ENCODE peak calls at places on chromosomes 16 and 17, in six cellular contexts. O is naive thymus-derived CD4-positive, alpha-beta T cell; Y is NT2/D1; G is choroid plexus epithelial cell; K is AG04449; T is tibial nerve. D is an unnamed sample.

GRCh38 chr17:37299257-37299985 is 76.4 kb upstream of the C17orf78 start:
- DNase-seq in K (no peak), O (no peak), Y (no peak), T (no peak), G (peak; percentile 51), D (no peak)

GRCh38 chr17:1076299-1076981 is 79.5 kb downstream of the TIMM22 start:
- DNase-seq in Y (no peak), K (no peak), T (no peak), G (no peak), O (no peak), D (no peak)

GRCh38 chr16:2008631-2009301 is 855 bp downstream of the ZNF598 start:
- DNase-seq in Y (no peak), T (no peak), O (no peak), G (peak; percentile 57), K (no peak), D (no peak)

GRCh38 chr17:34177642-34178041 is 77.4 kb upstream of the CCL2 start:
- DNase-seq in K (no peak), O (no peak), T (no peak), Y (no peak), G (peak; percentile 44), D (no peak)

GRCh38 chr17:43360376-43360738 is 38.4 kb upstream of the ARL4D start:
- DNase-seq in G (peak; percentile 91), Y (no peak), O (peak; percentile 86), K (no peak), T (no peak), D (no peak)

GRCh38 chr17:15263206-15263579 is 1.9 kb downstream of the PMP22 start:
- DNase-seq in T (peak; percentile 85), Y (no peak), K (no peak), O (no peak), G (peak; percentile 80), D (peak; percentile 87)

GRCh38 chr17:40648326-40648968 is 829 bp upstream of the SMARCE1 start:
- DNase-seq in K (no peak), G (peak; percentile 15), O (no peak), T (no peak), Y (no peak), D (no peak)

GRCh38 chr16:56257260-56257659 is 66.0 kb downstream of the GNAO1 start:
- DNase-seq in G (no peak), K (no peak), T (peak; percentile 47), O (no peak), Y (no peak), D (no peak)

GRCh38 chr17:75565066-75565465 is 22.5 kb upstream of the MYO15B start:
- DNase-seq in G (peak; percentile 20), K (no peak), T (no peak), Y (no peak), O (no peak), D (no peak)

GRCh38 chr16:79096246-79096645 is 504.3 kb downstream of the MAF start:
- DNase-seq in K (no peak), O (no peak), G (no peak), T (no peak), Y (no peak), D (no peak)

GRCh38 chr16:79839851-79840321 is 239.3 kb upstream of the MAF start:
- DNase-seq in G (no peak), K (no peak), O (no peak), T (no peak), Y (no peak), D (no peak)

GRCh38 chr17:46060461-46060860 is 61.4 kb downstream of the STH start:
- DNase-seq in T (no peak), Y (no peak), G (no peak), K (no peak), O (no peak), D (no peak)

GRCh38 chr17:42848093-42848492 is 2.9 kb upstream of the AOC3 start:
- DNase-seq in T (no peak), K (no peak), G (no peak), O (no peak), Y (no peak), D (no peak)

GRCh38 chr17:28551421-28552186 is 820 bp downstream of the UNC119 start:
- DNase-seq in T (no peak), K (no peak), G (peak; percentile 25), O (no peak), Y (no peak), D (peak; percentile 21)

GRCh38 chr17:19016297-19016696 is 11.7 kb upstream of the FAM83G start:
- DNase-seq in T (no peak), O (no peak), K (no peak), G (no peak), Y (no peak), D (no peak)

GRCh38 chr17:5821813-5822212 is 237.5 kb upstream of the NLRP1 start:
- DNase-seq in K (no peak), O (no peak), G (no peak), T (no peak), Y (no peak), D (no peak)

GRCh38 chr16:15807603-15808009 is 49.2 kb downstream of the MYH11 start:
- DNase-seq in G (peak; percentile 76), Y (no peak), K (no peak), T (no peak), O (no peak), D (no peak)

GRCh38 chr17:27038676-27039075 is 255.2 kb upstream of the WSB1 start:
- DNase-seq in K (no peak), T (no peak), G (no peak), Y (peak; percentile 23), O (no peak), D (no peak)

GRCh38 chr17:550041-550398 is 164.6 kb downstream of the VPS53 start:
- DNase-seq in K (no peak), T (no peak), O (no peak), Y (no peak), G (no peak), D (no peak)

GRCh38 chr16:11783319-11784047 is 13.6 kb downstream of the ZC3H7A start:
- DNase-seq in Y (no peak), K (no peak), G (peak; percentile 84), O (peak; percentile 89), T (no peak), D (peak; percentile 78)

GRCh38 chr17:77325826-77326581 is 185.2 kb downstream of the SEC14L1 start:
- DNase-seq in O (peak; percentile 35), Y (no peak), G (peak; percentile 64), K (no peak), T (peak; percentile 14), D (peak; percentile 44)

GRCh38 chr16:71364306-71364705 is 5.8 kb downstream of the CALB2 start:
- DNase-seq in G (no peak), O (no peak), Y (no peak), K (no peak), T (no peak), D (no peak)

GRCh38 chr17:60887607-60888028 is 210.0 kb downstream of the BCAS3 start:
- DNase-seq in T (no peak), Y (no peak), K (no peak), G (no peak), O (no peak), D (no peak)
- H3K4me3 ChIP-seq in T (no peak overlapping the region), Y (peak overlapping the region; percentile 34), K (no peak overlapping the region), G (no peak overlapping the region), O (no peak overlapping the region), D (no peak overlapping the region)

GRCh38 chr17:44757918-44758413 is 822 bp upstream of the ADAM11 start:
- DNase-seq in T (no peak), G (no peak), O (no peak), K (no peak), Y (no peak), D (no peak)
- H3K4me3 ChIP-seq in T (no peak overlapping the region), G (no peak overlapping the region), O (no peak overlapping the region), K (no peak overlapping the region), Y (no peak overlapping the region), D (no peak overlapping the region)

GRCh38 chr17:71396711-71397110 is 724.1 kb upstream of the SOX9 start:
- DNase-seq in Y (no peak), G (no peak), K (no peak), T (no peak), O (no peak), D (no peak)
- H3K4me3 ChIP-seq in Y (no peak overlapping the region), G (no peak overlapping the region), K (no peak overlapping the region), T (no peak overlapping the region), O (no peak overlapping the region), D (no peak overlapping the region)

GRCh38 chr16:29662000-29662728 is 883 bp upstream of the SPN start:
- DNase-seq in T (no peak), G (no peak), K (no peak), O (no peak), Y (no peak), D (no peak)

GRCh38 chr16:29663829-29664132 is 734 bp downstream of the SPN start:
- DNase-seq in Y (no peak), G (no peak), O (peak; percentile 41), T (no peak), K (no peak), D (no peak)

GRCh38 chr16:29662729-29663019 is 373 bp upstream of the SPN start:
- DNase-seq in K (no peak), Y (no peak), T (no peak), O (peak; percentile 42), G (no peak), D (no peak)

GRCh38 chr16:29664133-29664912 is 1.3 kb downstream of the SPN start:
- DNase-seq in O (peak; percentile 54), Y (no peak), T (no peak), G (no peak), K (no peak), D (no peak)

DNA sequence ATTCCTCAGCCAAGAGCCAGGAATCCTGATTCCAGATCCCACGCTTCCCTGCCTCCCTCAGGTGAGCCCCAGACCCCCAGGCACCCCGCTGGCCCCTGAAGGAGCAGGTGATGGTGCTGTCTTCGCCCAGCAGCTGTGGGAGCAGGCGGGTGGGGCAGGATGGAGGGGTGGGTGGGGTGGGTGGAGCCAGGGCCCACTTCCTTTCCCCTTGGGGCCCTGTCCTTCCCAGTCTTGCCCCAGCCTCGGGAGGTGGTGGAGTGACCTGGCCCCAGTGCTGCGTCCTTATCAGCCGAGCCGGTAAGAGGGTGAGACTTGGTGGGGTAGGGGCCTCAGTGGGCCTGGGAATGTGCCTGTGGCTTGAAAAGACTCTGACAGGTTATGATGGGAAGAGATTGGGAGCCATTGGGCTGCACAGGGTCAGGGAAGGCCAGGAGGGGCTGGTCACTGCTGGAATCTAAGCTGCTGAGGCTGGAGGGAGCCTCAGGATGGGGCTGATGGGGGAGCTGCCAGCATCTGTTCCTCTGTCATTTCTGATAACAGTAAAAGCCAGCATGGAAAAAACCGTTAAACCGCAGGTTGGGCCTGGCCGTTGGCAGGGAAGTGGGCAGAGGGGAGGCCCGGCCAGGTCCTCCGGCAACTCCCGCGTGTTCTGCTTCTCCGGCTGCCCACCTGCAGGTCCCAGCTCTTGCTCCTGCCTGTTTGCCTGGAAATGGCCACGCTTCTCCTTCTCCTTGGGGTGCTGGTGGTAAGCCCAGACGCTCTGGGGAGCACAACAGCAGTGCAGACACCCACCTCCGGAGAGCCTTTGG is at the start of gene SPN:
- DNase-seq in Y (no peak), G (no peak), T (no peak), K (no peak), O (peak; percentile 42), D (no peak)
- H3K4me3 ChIP-seq in Y (no peak within 1 kb of the TSS), G (no peak within 1 kb of the TSS), T (peak within 1 kb of the TSS; percentile 32), K (no peak within 1 kb of the TSS), O (peak within 1 kb of the TSS; percentile 95), D (no peak within 1 kb of the TSS)